ENCODE peak calls at places on chromosomes 5 and 9, in six cellular contexts. E is GM23338, M is PC-9, N is IMR-90, Y is pancreas, B is aorta. L is an unnamed sample. For H3K4me1 and H3K27me3, the result is how much of the 10 kb centered on the place peaks cover.

GRCh38 chr9:89455356-89455824 is 42.5 kb downstream of the SEMA4D start:
- DNase-seq in E (no peak), M (no peak), N (no peak), Y (no peak), B (peak), L (no peak)

GRCh38 chr9:82488702-82489578 is 500.4 kb downstream of the SPATA31D1 start:
- DNase-seq in E (no peak), M (no peak), N (peak), Y (no peak), B (no peak), L (no peak)

GRCh38 chr9:35840901-35841900 is 12.2 kb downstream of the TMEM8B start:
- DNase-seq in E (no peak), M (no peak), N (no peak), Y (no peak), B (no peak), L (no peak)

GRCh38 chr9:87259543-87259942 is 238.1 kb upstream of the DAPK1 start:
- DNase-seq in E (no peak), M (no peak), N (no peak), Y (no peak), B (no peak), L (no peak)

GRCh38 chr5:11903121-11903613 is 1.1 kb downstream of the CTNND2 start:
- DNase-seq in E (peak), M (no peak), N (no peak), Y (peak), B (no peak), L (no peak)

GRCh38 chr5:31551878-31552277 is 19.8 kb downstream of the C5orf22 start:
- DNase-seq in E (peak), M (no peak), N (no peak), Y (no peak), B (no peak), L (no peak)

GRCh38 chr5:167982-168660 is 23.2 kb upstream of the LRRC14B start:
- DNase-seq in E (no peak), M (no peak), N (peak), Y (peak), B (peak), L (no peak)

GRCh38 chr5:108141676-108142075 is 240.2 kb downstream of the FBXL17 start:
- DNase-seq in E (no peak), M (no peak), N (peak), Y (no peak), B (no peak), L (no peak)

GRCh38 chr9:14231196-14231990 is 82.5 kb downstream of the NFIB start:
- DNase-seq in E (no peak), M (no peak), N (no peak), Y (no peak), B (no peak), L (no peak)

GRCh38 chr5:128271859-128272446 is 188.4 kb downstream of the SLC12A2 start:
- DNase-seq in E (peak), M (peak), N (peak), Y (no peak), B (no peak), L (peak)

GRCh38 chr5:171484460-171484899 is 65.0 kb downstream of the FGF18 start:
- DNase-seq in E (peak), M (peak), N (no peak), Y (no peak), B (no peak), L (no peak)

GRCh38 chr5:179414459-179415215 is 69.4 kb upstream of the ADAMTS2 start:
- DNase-seq in E (no peak), M (no peak), N (no peak), Y (no peak), B (peak), L (no peak)

GRCh38 chr5:163607256-163607655 is 101.8 kb downstream of the MAT2B start:
- DNase-seq in E (no peak), M (no peak), N (no peak), Y (no peak), B (no peak), L (no peak)

GRCh38 chr9:92736816-92737606 is 27.6 kb downstream of the BICD2 start:
- DNase-seq in E (no peak), M (no peak), N (peak), Y (no peak), B (peak), L (no peak)

GRCh38 chr5:983238-983524 is 25.4 kb upstream of the NKD2 start:
- DNase-seq in E (no peak), M (no peak), N (no peak), Y (no peak), B (no peak), L (no peak)

GRCh38 chr5:65588694-65589093 is 25.6 kb downstream of the PPWD1 start:
- DNase-seq in E (no peak), M (no peak), N (no peak), Y (no peak), B (no peak), L (no peak)

GRCh38 chr5:169797577-169797976 is 160.5 kb downstream of the DOCK2 start:
- DNase-seq in E (no peak), M (no peak), N (no peak), Y (no peak), B (no peak), L (no peak)

GRCh38 chr5:41414598-41414997 is 95.8 kb downstream of the PLCXD3 start:
- DNase-seq in E (no peak), M (peak), N (peak), Y (no peak), B (no peak), L (peak)

GRCh38 chr9:36485647-36486453 is 85.8 kb upstream of the RNF38 start:
- DNase-seq in E (peak), M (no peak), N (peak), Y (no peak), B (no peak), L (no peak)

GRCh38 chr5:33343661-33344327 is 97.0 kb upstream of the TARS1 start:
- DNase-seq in E (no peak), M (no peak), N (peak), Y (no peak), B (no peak), L (peak)

GRCh38 chr5:93890657-93891056 is 149.3 kb upstream of the POU5F2 start:
- DNase-seq in E (peak), M (no peak), N (no peak), Y (no peak), B (no peak), L (no peak)

GRCh38 chr9:124291801-124292396 is 34.1 kb downstream of the NEK6 start:
- DNase-seq in E (no peak), M (peak), N (no peak), Y (no peak), B (no peak), L (no peak)
- H3K4me1 ChIP-seq in E (under half), M (under half), N (half or more), Y (under half), B (under half), L (half or more)

GRCh38 chr5:51382759-51383493 is at the start of gene ISL1:
- DNase-seq in E (peak), M (no peak), N (peak), Y (peak), B (no peak), L (no peak)

GRCh38 chr5:51382508-51382758 is 815 bp upstream of the ISL1 start:
- DNase-seq in E (no peak), M (no peak), N (no peak), Y (no peak), B (no peak), L (no peak)

GRCh38 chr5:51383494-51384081 is 340 bp downstream of the ISL1 start:
- DNase-seq in E (no peak), M (no peak), N (no peak), Y (no peak), B (no peak), L (no peak)

GRCh38 chr5:51385214-51385613 is 2.0 kb downstream of the ISL1 start:
- DNase-seq in E (no peak), M (no peak), N (no peak), Y (no peak), B (no peak), L (no peak)

GRCh38 chr5:51384281-51384840 is 1.1 kb downstream of the ISL1 start:
- DNase-seq in E (no peak), M (no peak), N (no peak), Y (no peak), B (no peak), L (no peak)
- H3K27me3 ChIP-seq in E (half or more), M (under half), N (half or more), Y (under half), B (under half), L (half or more)

DNA sequence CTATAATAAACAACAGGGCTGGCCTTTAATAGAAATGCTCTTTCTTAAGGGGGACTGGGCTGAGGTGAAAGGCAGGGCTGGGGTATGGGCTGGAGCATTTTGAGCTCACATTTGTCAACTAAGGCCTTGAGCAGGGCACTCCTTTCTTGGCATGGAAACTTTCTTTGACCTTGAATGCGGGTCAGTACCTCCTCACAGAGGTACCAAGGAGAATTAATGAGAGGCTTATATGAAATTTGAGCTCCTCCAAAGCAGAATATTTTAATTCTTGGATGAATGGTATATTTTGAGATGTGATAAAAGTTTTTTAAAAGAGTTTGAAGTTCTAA is 3.1 kb downstream of the CYSTM1 start:
- DNase-seq in E (no peak), M (no peak), N (no peak), Y (no peak), B (no peak), L (no peak)
- H3K27ac ChIP-seq in E (no peak), M (no peak), N (no peak), Y (peak), B (no peak), L (peak)

DNA sequence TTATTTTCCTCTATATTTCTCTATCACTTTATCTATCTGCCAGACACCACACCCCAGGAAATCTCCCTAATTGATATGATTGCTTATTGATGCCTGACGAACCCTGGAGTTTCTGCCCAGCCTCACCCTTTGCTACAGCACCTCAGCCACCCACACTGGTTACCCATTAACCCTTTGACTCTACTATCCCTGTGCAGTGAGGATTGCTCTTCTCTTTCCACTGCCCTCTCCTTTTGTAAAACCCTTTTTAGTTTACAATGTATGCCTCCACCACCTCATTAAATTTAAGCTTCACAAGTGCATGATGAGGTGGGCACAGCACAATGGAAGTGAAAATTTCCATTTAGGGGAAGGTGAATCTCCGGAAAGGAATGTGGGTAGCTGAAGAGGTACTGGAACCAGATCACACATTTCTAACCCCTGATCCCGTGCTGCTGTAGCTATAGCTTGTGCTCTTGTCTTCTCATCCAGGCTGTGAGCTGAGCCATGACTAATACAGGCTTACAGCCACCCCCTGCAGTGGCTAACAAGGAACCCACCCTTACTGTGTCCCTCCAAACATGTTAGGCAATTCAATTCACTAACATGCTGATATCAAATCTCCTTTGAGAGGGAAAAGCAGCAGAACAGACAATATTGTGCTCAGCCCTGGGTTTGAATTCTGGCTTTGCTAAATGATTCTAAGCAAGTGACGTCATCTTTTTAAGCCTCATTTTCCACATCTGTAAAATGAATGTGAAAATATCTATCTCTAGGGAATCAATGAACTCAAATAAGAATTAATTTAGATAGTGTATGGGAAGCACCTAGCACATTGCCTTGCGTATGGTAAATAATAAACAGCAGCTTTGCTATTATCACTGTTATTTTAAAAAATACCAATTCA is 186.9 kb upstream of the TRIM32 start:
- DNase-seq in E (no peak), M (no peak), N (peak), Y (no peak), B (no peak), L (no peak)
- H3K4me1 ChIP-seq in E (under half), M (under half), N (under half), Y (under half), B (under half), L (under half)

L was measured in Panc1.